ENCODE peak calls at places on chromosome 1, in nine cellular contexts. One of them, this sample, is unnamed. For H3K4me1 and H3K27me3, the result is how much of the 10 kb centered on the place peaks cover.

GRCh38 chr1:44808063-44808937 is at the start of gene BTBD19:
- DNase-seq in SK-N-SH: peak
- DNase-seq in Caco-2: peak
- DNase-seq in aorta: peak
- DNase-seq in GM12878: no peak
- DNase-seq in BE2C: peak
- DNase-seq in left ventricle myocardium inferior: peak
- DNase-seq in astrocyte: peak
- DNase-seq in Peyer's patch: peak
- DNase-seq in this sample: peak

GRCh38 chr1:22888320-22889075 is 84.2 kb downstream of the LACTBL1 start:
- DNase-seq in left ventricle myocardium inferior: no peak
- DNase-seq in Peyer's patch: no peak
- DNase-seq in SK-N-SH: no peak
- DNase-seq in BE2C: no peak
- DNase-seq in aorta: no peak
- DNase-seq in Caco-2: no peak
- DNase-seq in GM12878: no peak
- DNase-seq in astrocyte: peak
- DNase-seq in this sample: no peak

GRCh38 chr1:58989845-58990244 is 206.0 kb upstream of the JUN start:
- DNase-seq in Peyer's patch: no peak
- DNase-seq in aorta: no peak
- DNase-seq in Caco-2: no peak
- DNase-seq in astrocyte: no peak
- DNase-seq in BE2C: no peak
- DNase-seq in GM12878: no peak
- DNase-seq in SK-N-SH: no peak
- DNase-seq in left ventricle myocardium inferior: no peak
- DNase-seq in this sample: no peak

GRCh38 chr1:110686188-110686587 is 11.4 kb upstream of the KCNA3 start:
- DNase-seq in aorta: no peak
- DNase-seq in SK-N-SH: no peak
- DNase-seq in Peyer's patch: no peak
- DNase-seq in left ventricle myocardium inferior: no peak
- DNase-seq in Caco-2: no peak
- DNase-seq in BE2C: no peak
- DNase-seq in astrocyte: no peak
- DNase-seq in GM12878: no peak
- DNase-seq in this sample: no peak

GRCh38 chr1:65959896-65960295 is 167.2 kb downstream of the PDE4B start:
- DNase-seq in BE2C: no peak
- DNase-seq in GM12878: no peak
- DNase-seq in Caco-2: no peak
- DNase-seq in astrocyte: peak
- DNase-seq in SK-N-SH: no peak
- DNase-seq in Peyer's patch: no peak
- DNase-seq in left ventricle myocardium inferior: no peak
- DNase-seq in aorta: no peak
- DNase-seq in this sample: no peak

GRCh38 chr1:19535214-19535613 is 49.9 kb upstream of the CAPZB start:
- DNase-seq in SK-N-SH: no peak
- DNase-seq in GM12878: no peak
- DNase-seq in left ventricle myocardium inferior: no peak
- DNase-seq in BE2C: no peak
- DNase-seq in aorta: no peak
- DNase-seq in astrocyte: no peak
- DNase-seq in Peyer's patch: no peak
- DNase-seq in Caco-2: no peak
- DNase-seq in this sample: no peak

GRCh38 chr1:54497338-54497737 is 50.7 kb upstream of the ACOT11 start:
- DNase-seq in SK-N-SH: no peak
- DNase-seq in left ventricle myocardium inferior: no peak
- DNase-seq in GM12878: no peak
- DNase-seq in BE2C: no peak
- DNase-seq in Caco-2: no peak
- DNase-seq in astrocyte: no peak
- DNase-seq in aorta: no peak
- DNase-seq in Peyer's patch: no peak
- DNase-seq in this sample: no peak

GRCh38 chr1:177780096-177780700 is 189.7 kb downstream of the SEC16B start:
- DNase-seq in SK-N-SH: peak
- DNase-seq in Caco-2: peak
- DNase-seq in GM12878: no peak
- DNase-seq in aorta: no peak
- DNase-seq in astrocyte: peak
- DNase-seq in BE2C: no peak
- DNase-seq in left ventricle myocardium inferior: no peak
- DNase-seq in Peyer's patch: no peak
- DNase-seq in this sample: no peak

GRCh38 chr1:46812996-46813857 is 14.4 kb downstream of the CYP4B1 start:
- DNase-seq in Peyer's patch: no peak
- DNase-seq in BE2C: no peak
- DNase-seq in aorta: no peak
- DNase-seq in GM12878: no peak
- DNase-seq in left ventricle myocardium inferior: no peak
- DNase-seq in SK-N-SH: no peak
- DNase-seq in Caco-2: no peak
- DNase-seq in astrocyte: no peak
- DNase-seq in this sample: no peak

GRCh38 chr1:244791061-244791460 is 44.4 kb upstream of the COX20 start:
- DNase-seq in BE2C: no peak
- DNase-seq in Caco-2: no peak
- DNase-seq in SK-N-SH: no peak
- DNase-seq in aorta: no peak
- DNase-seq in astrocyte: no peak
- DNase-seq in left ventricle myocardium inferior: no peak
- DNase-seq in GM12878: no peak
- DNase-seq in Peyer's patch: no peak
- DNase-seq in this sample: no peak

GRCh38 chr1:233364695-233365539 is 37.4 kb downstream of the MAP3K21 start:
- DNase-seq in BE2C: no peak
- DNase-seq in Caco-2: peak
- DNase-seq in aorta: no peak
- DNase-seq in GM12878: no peak
- DNase-seq in left ventricle myocardium inferior: no peak
- DNase-seq in SK-N-SH: peak
- DNase-seq in Peyer's patch: no peak
- DNase-seq in astrocyte: no peak
- DNase-seq in this sample: no peak

GRCh38 chr1:14421295-14421976 is 177.0 kb upstream of the KAZN start:
- DNase-seq in GM12878: no peak
- DNase-seq in Caco-2: no peak
- DNase-seq in BE2C: no peak
- DNase-seq in left ventricle myocardium inferior: no peak
- DNase-seq in SK-N-SH: no peak
- DNase-seq in astrocyte: no peak
- DNase-seq in Peyer's patch: no peak
- DNase-seq in aorta: no peak
- DNase-seq in this sample: no peak

DNA sequence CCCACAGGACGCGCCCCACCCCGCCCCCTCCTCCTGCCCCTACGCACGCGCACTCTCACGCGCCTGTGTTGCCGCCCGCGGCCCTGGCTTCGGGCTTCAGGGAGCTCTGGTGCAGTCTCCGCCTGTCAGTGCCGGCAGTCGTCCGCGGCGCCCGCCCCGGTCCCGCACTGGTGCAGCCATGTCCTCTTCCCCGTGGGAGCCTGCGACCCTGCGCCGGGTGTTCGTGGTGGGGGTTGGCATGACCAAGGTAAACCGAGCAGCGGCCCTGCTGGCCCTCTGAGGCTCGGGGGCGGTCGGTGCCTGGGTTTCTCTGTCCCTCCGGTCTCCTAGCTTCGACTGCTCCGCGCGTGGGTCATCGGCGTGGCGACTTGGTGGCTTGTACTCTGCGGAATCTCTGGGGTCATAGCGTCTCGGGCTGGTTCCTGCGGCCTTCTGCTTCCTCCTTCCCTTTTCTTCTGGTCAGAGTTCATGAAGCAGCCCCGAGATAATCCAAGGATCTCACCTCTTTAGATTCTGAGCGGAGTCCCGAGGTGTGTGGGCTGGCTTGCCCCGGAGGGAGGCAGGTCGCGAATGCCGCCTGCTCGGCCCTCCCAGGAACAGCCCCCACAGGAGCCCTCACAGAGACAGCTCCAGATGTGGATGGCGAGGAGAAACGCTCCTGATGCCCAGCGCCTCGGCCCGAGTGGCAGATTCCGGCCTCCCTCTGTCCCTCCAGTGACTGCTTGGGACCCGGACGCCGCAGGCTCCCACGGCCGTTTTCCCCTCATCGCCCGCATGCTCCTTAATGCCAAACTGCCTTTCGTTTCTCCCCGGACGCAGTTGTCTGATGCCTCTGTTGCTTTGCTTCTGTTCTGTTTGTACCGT is at the start of gene SCP2:
- DNase-seq in astrocyte: peak
- DNase-seq in BE2C: peak
- DNase-seq in SK-N-SH: peak
- DNase-seq in GM12878: no peak
- DNase-seq in Peyer's patch: peak
- DNase-seq in Caco-2: peak
- DNase-seq in aorta: peak
- DNase-seq in left ventricle myocardium inferior: peak
- DNase-seq in this sample: peak
- H3K4me3 ChIP-seq in astrocyte: peak
- H3K4me3 ChIP-seq in BE2C: peak
- H3K4me3 ChIP-seq in SK-N-SH: peak
- H3K4me3 ChIP-seq in GM12878: peak
- H3K4me3 ChIP-seq in Peyer's patch: peak
- H3K4me3 ChIP-seq in Caco-2: peak
- H3K4me3 ChIP-seq in aorta: peak
- H3K4me3 ChIP-seq in left ventricle myocardium inferior: peak
- H3K4me3 ChIP-seq in this sample: peak

DNA sequence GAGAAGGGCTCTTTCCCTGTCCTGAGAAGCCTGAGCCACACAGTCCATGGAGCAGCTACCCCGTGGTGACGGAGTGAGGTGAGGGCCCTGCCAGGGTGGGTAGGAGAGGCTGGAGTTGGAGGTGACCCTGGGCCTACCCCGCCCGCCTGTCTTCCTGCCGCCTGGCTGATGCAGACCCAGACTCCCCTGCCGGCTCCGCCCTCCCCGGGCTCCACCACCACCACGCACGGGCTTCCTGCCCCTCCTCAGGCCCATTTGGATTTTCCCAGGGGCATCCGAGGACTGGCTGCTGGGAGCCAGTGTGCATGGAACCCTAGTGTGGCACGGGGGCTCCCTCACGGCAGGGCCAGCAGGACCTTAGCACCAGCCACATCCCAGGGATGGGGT is 32.5 kb downstream of the PODN start:
- DNase-seq in aorta: no peak
- DNase-seq in Peyer's patch: no peak
- DNase-seq in left ventricle myocardium inferior: no peak
- DNase-seq in astrocyte: no peak
- DNase-seq in Caco-2: no peak
- DNase-seq in SK-N-SH: no peak
- DNase-seq in BE2C: no peak
- DNase-seq in GM12878: no peak
- DNase-seq in this sample: no peak
- H3K4me1 ChIP-seq in aorta: under half
- H3K4me1 ChIP-seq in Peyer's patch: under half
- H3K4me1 ChIP-seq in left ventricle myocardium inferior: under half
- H3K4me1 ChIP-seq in astrocyte: under half
- H3K4me1 ChIP-seq in Caco-2: under half
- H3K4me1 ChIP-seq in SK-N-SH: under half
- H3K4me1 ChIP-seq in BE2C: under half
- H3K4me1 ChIP-seq in GM12878: under half
- H3K4me1 ChIP-seq in this sample: under half

GRCh38 chr1:34188418-34188817 is 11.7 kb downstream of the C1orf94 start:
- DNase-seq in left ventricle myocardium inferior: no peak
- DNase-seq in Caco-2: no peak
- DNase-seq in astrocyte: no peak
- DNase-seq in BE2C: no peak
- DNase-seq in aorta: no peak
- DNase-seq in Peyer's patch: no peak
- DNase-seq in GM12878: no peak
- DNase-seq in SK-N-SH: no peak
- DNase-seq in this sample: no peak
- H3K27me3 ChIP-seq in left ventricle myocardium inferior: half or more
- H3K27me3 ChIP-seq in Caco-2: under half
- H3K27me3 ChIP-seq in astrocyte: under half
- H3K27me3 ChIP-seq in BE2C: under half
- H3K27me3 ChIP-seq in aorta: under half
- H3K27me3 ChIP-seq in Peyer's patch: under half
- H3K27me3 ChIP-seq in GM12878: under half
- H3K27me3 ChIP-seq in SK-N-SH: under half
- H3K27me3 ChIP-seq in this sample: under half

GRCh38 chr1:167641786-167642500 is 11.9 kb downstream of the RCSD1 start:
- DNase-seq in Peyer's patch: no peak
- DNase-seq in left ventricle myocardium inferior: no peak
- DNase-seq in BE2C: no peak
- DNase-seq in Caco-2: no peak
- DNase-seq in GM12878: no peak
- DNase-seq in astrocyte: no peak
- DNase-seq in aorta: no peak
- DNase-seq in SK-N-SH: no peak
- DNase-seq in this sample: no peak

GRCh38 chr1:167643471-167643870 is 13.4 kb downstream of the RCSD1 start:
- DNase-seq in astrocyte: no peak
- DNase-seq in BE2C: no peak
- DNase-seq in SK-N-SH: no peak
- DNase-seq in GM12878: no peak
- DNase-seq in Caco-2: no peak
- DNase-seq in aorta: no peak
- DNase-seq in left ventricle myocardium inferior: no peak
- DNase-seq in Peyer's patch: no peak
- DNase-seq in this sample: no peak

GRCh38 chr1:167642501-167642826 is 12.4 kb downstream of the RCSD1 start:
- DNase-seq in astrocyte: no peak
- DNase-seq in BE2C: no peak
- DNase-seq in left ventricle myocardium inferior: no peak
- DNase-seq in GM12878: no peak
- DNase-seq in aorta: no peak
- DNase-seq in Peyer's patch: no peak
- DNase-seq in SK-N-SH: no peak
- DNase-seq in Caco-2: no peak
- DNase-seq in this sample: no peak

GRCh38 chr1:167638064-167638463 is 8.0 kb downstream of the RCSD1 start:
- DNase-seq in left ventricle myocardium inferior: no peak
- DNase-seq in Caco-2: no peak
- DNase-seq in SK-N-SH: no peak
- DNase-seq in Peyer's patch: no peak
- DNase-seq in BE2C: no peak
- DNase-seq in astrocyte: no peak
- DNase-seq in aorta: no peak
- DNase-seq in GM12878: no peak
- DNase-seq in this sample: no peak

GRCh38 chr1:167640051-167640450 is 10.0 kb downstream of the RCSD1 start:
- DNase-seq in SK-N-SH: no peak
- DNase-seq in aorta: no peak
- DNase-seq in left ventricle myocardium inferior: no peak
- DNase-seq in GM12878: no peak
- DNase-seq in Caco-2: no peak
- DNase-seq in Peyer's patch: no peak
- DNase-seq in BE2C: no peak
- DNase-seq in astrocyte: no peak
- DNase-seq in this sample: no peak
- H3K4me3 ChIP-seq in SK-N-SH: no peak
- H3K4me3 ChIP-seq in aorta: no peak
- H3K4me3 ChIP-seq in left ventricle myocardium inferior: no peak
- H3K4me3 ChIP-seq in GM12878: no peak
- H3K4me3 ChIP-seq in Caco-2: no peak
- H3K4me3 ChIP-seq in Peyer's patch: no peak
- H3K4me3 ChIP-seq in BE2C: no peak
- H3K4me3 ChIP-seq in astrocyte: no peak
- H3K4me3 ChIP-seq in this sample: no peak

GRCh38 chr1:2412395-2412772 is at the start of gene PEX10:
- DNase-seq in BE2C: peak
- DNase-seq in aorta: peak
- DNase-seq in Peyer's patch: peak
- DNase-seq in astrocyte: peak
- DNase-seq in Caco-2: peak
- DNase-seq in GM12878: peak
- DNase-seq in left ventricle myocardium inferior: peak
- DNase-seq in SK-N-SH: peak
- DNase-seq in this sample: peak
- H3K4me1 ChIP-seq in BE2C: under half
- H3K4me1 ChIP-seq in aorta: under half
- H3K4me1 ChIP-seq in Peyer's patch: under half
- H3K4me1 ChIP-seq in astrocyte: under half
- H3K4me1 ChIP-seq in Caco-2: under half
- H3K4me1 ChIP-seq in GM12878: under half
- H3K4me1 ChIP-seq in left ventricle myocardium inferior: half or more
- H3K4me1 ChIP-seq in SK-N-SH: under half
- H3K4me1 ChIP-seq in this sample: under half

This sample was measured in left lung.